ENCODE peak calls at places on chromosomes 16 and 17, in four cellular contexts. Q is psoas muscle, M is K562, X is spleen. Z is an unnamed sample.

GRCh38 chr16:84928679-84929420 is 82.5 kb downstream of the ZDHHC7 start:
- DNase-seq in Q (peak; percentile 92), M (no peak), X (peak; percentile 79), Z (peak; percentile 55)

GRCh38 chr17:50079334-50080095 is 15.6 kb upstream of the PDK2 start:
- DNase-seq in Q (peak; percentile 77), M (peak; percentile 76), X (peak; percentile 69), Z (no peak)

GRCh38 chr17:76641501-76641900 is 2.1 kb downstream of the ST6GALNAC1 start:
- DNase-seq in Q (no peak), M (no peak), X (no peak), Z (no peak)

GRCh38 chr16:1708768-1709180 is 2.8 kb downstream of the MAPK8IP3 start:
- DNase-seq in Q (peak; percentile 70), M (peak; percentile 80), X (peak; percentile 72), Z (no peak)

GRCh38 chr16:51953541-51953940 is 593.4 kb downstream of the TOX3 start:
- DNase-seq in Q (no peak), M (no peak), X (no peak), Z (no peak)

GRCh38 chr16:73289232-73289631 is 241.3 kb upstream of the ZFHX3 start:
- DNase-seq in Q (no peak), M (no peak), X (no peak), Z (no peak)

GRCh38 chr16:58085171-58085570 is 44.0 kb downstream of the CFAP20 start:
- DNase-seq in Q (no peak), M (no peak), X (peak; percentile 48), Z (no peak)

GRCh38 chr17:50638851-50639767 is 4.4 kb downstream of the ABCC3 start:
- DNase-seq in Q (peak; percentile 88), M (no peak), X (peak; percentile 84), Z (peak; percentile 95)

GRCh38 chr17:45256114-45256966 is 5.6 kb downstream of the SPATA32 start:
- DNase-seq in Q (no peak), M (peak; percentile 46), X (no peak), Z (no peak)

GRCh38 chr16:24382929-24383328 is 126.8 kb downstream of the CACNG3 start:
- DNase-seq in Q (no peak), M (no peak), X (no peak), Z (no peak)

GRCh38 chr16:22194707-22195444 is 11.2 kb upstream of the EEF2K start:
- DNase-seq in Q (no peak), M (no peak), X (no peak), Z (no peak)

GRCh38 chr16:27326738-27327585 is 13.2 kb downstream of the IL4R start:
- DNase-seq in Q (peak; percentile 85), M (no peak), X (peak; percentile 89), Z (peak; percentile 82)

GRCh38 chr17:79814624-79814965 is 17.7 kb upstream of the CBX8 start:
- DNase-seq in Q (no peak), M (no peak), X (no peak), Z (no peak)
- H3K27me3 ChIP-seq in Q (peaks cover 52% of the 10 kb centered on the region), M (no peaks in the 10 kb centered on the region), X (peaks cover 66% of the 10 kb centered on the region), Z (peaks cover 22% of the 10 kb centered on the region)

GRCh38 chr16:4869147-4869790 is 22.0 kb downstream of the UBN1 start:
- DNase-seq in Q (no peak), M (no peak), X (no peak), Z (no peak)
- H3K27me3 ChIP-seq in Q (no peaks in the 10 kb centered on the region), M (no peaks in the 10 kb centered on the region), X (no peaks in the 10 kb centered on the region), Z (no peaks in the 10 kb centered on the region)

DNA sequence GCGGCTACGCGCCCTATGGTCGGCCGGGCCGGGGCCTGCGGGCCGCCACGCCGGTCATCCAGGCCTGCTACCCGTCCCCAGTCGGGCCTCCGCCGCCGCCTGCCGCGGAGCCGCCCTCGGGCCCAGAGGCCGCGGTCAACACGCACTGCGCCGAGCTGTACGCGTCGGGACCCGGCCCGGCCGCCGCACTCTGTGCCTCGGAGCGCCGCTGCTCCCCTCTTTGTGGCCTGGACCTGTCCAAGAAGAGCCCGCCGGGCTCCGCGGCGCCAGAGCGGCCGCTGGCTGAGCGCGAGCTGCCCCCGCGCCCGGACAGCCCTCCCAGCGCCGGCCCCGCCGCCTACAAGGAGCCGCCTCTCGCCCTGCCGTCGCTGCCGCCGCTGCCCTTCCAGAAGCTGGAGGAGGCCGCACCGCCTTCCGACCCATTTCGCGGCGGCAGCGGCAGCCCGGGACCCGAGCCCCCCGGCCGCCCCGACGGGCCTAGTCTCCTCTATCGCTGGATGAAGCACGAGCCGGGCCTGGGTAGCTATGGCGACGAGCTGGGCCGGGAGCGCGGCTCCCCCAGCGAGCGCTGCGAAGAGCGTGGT is 2.3 kb downstream of the HIC1 start:
- DNase-seq in Q (no peak), M (no peak), X (no peak), Z (no peak)
- H3K27me3 ChIP-seq in Q (peaks cover 2% of the 10 kb centered on the region), M (no peaks in the 10 kb centered on the region), X (peaks cover 20% of the 10 kb centered on the region), Z (no peaks in the 10 kb centered on the region)

GRCh38 chr16:86508947-86509758 is 1.2 kb upstream of the FOXF1 start:
- DNase-seq in Q (peak; percentile 57), M (no peak), X (no peak), Z (no peak)
- H3K27me3 ChIP-seq in Q (peaks cover 63% of the 10 kb centered on the region), M (peaks cover 31% of the 10 kb centered on the region), X (peaks cover 88% of the 10 kb centered on the region), Z (peaks cover 57% of the 10 kb centered on the region)

GRCh38 chr17:79617740-79618382 is 7.0 kb upstream of the RBFOX3 start:
- DNase-seq in Q (peak; percentile 22), M (no peak), X (peak; percentile 41), Z (no peak)
- H3K27me3 ChIP-seq in Q (peaks cover 11% of the 10 kb centered on the region), M (peaks cover 26% of the 10 kb centered on the region), X (peaks cover 1% of the 10 kb centered on the region), Z (no peaks in the 10 kb centered on the region)

GRCh38 chr17:63487014-63487339 is 10.1 kb downstream of the ACE start:
- DNase-seq in Q (no peak), M (no peak), X (no peak), Z (no peak)
- H3K27me3 ChIP-seq in Q (peaks cover 2% of the 10 kb centered on the region), M (peaks cover 34% of the 10 kb centered on the region), X (no peaks in the 10 kb centered on the region), Z (no peaks in the 10 kb centered on the region)

Z was measured in right lobe of liver.